ENCODE peak calls at places on chromosomes 16 and 17, in five cellular contexts. D, G, R, C and U are unnamed samples.

GRCh38 chr16:5381481-5381880 is 283.9 kb upstream of the EEF2KMT start:
- DNase-seq in C (no peak), D (no peak), G (no peak), R (no peak), U (no peak)

GRCh38 chr17:43754947-43755346 is 3.6 kb downstream of the SOST start:
- DNase-seq in C (no peak), R (no peak), G (no peak), D (no peak), U (no peak)

GRCh38 chr16:23466162-23466885 is 13.3 kb upstream of the COG7 start:
- DNase-seq in D (no peak), R (peak; percentile 73), C (no peak), G (no peak), U (peak; percentile 45)

GRCh38 chr16:69040144-69040909 is 65.1 kb upstream of the HAS3 start:
- DNase-seq in R (peak; percentile 47), D (peak; percentile 89), G (no peak), C (peak; percentile 49), U (peak; percentile 80)

GRCh38 chr17:49201481-49201927 is 8.9 kb downstream of the GNGT2 start:
- DNase-seq in D (no peak), C (no peak), G (no peak), R (no peak), U (peak; percentile 69)

GRCh38 chr17:66200685-66201092 is 8.8 kb upstream of the CEP112 start:
- DNase-seq in R (peak; percentile 89), C (peak; percentile 70), D (peak; percentile 87), G (no peak), U (peak; percentile 79)

GRCh38 chr17:9016941-9017552 is 4.3 kb upstream of the NTN1 start:
- DNase-seq in C (peak; percentile 72), D (no peak), G (no peak), R (no peak), U (no peak)

GRCh38 chr16:28915181-28915580 is 9.9 kb downstream of the RABEP2 start:
- DNase-seq in R (peak; percentile 41), G (no peak), C (no peak), D (no peak), U (peak; percentile 48)

GRCh38 chr17:65181237-65182061 is 44.3 kb downstream of the RGS9 start:
- DNase-seq in R (no peak), D (no peak), C (peak; percentile 22), G (peak; percentile 90), U (no peak)

GRCh38 chr16:86914850-86915717 is 336.7 kb downstream of the FOXL1 start:
- DNase-seq in C (no peak), G (no peak), R (no peak), D (peak; percentile 13), U (peak; percentile 88)

DNA sequence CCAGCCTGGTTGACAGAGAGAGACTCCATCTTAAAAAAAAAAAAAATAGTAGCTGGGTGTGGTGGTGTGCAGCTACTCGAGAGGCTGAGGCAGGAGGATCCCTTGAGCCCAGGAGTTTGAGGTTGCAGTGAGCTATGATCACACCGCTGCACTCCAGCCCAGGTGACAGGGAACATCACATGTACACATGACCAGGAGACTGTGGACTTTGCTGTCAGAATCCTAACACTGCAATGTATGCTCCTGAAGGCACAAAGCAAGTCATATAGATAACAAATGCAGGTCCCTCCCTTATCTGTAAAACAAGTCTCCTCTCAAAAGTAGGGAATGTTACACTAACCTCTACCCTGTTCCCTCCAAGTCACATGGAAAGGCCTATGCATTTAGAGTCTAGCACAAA is 48.6 kb downstream of the ARHGAP17 start:
- DNase-seq in G (no peak), D (no peak), R (no peak), C (no peak), U (no peak)
- TF ChIP-seq MYC in G (no peak), D (no peak), R (no peak), C (no peak), U (no peak)

DNA sequence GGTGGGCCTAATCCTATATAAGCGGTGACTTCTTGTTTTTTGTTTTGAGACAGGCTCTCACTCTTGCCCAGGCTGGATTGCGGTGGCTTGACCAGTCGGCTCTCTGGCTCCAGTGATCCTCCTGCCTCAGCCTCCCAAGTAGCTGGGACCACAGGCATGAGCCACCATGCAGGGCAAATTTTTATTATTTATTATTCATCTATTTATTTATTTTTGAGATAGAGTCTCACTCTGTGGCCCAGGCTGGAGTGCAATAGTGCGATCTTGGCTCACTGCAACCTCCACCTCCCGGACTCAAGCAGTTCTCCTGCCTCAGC is 4.7 kb upstream of the RNF213 start:
- DNase-seq in C (no peak), G (no peak), R (no peak), D (no peak), U (no peak)
- TF ChIP-seq MYC in C (no peak), G (no peak), R (no peak), D (no peak), U (no peak)

GRCh38 chr16:67186550-67186950 is 2.8 kb upstream of the MATCAP1 start:
- DNase-seq in C (no peak), D (no peak), R (no peak), G (no peak), U (no peak)
- TF ChIP-seq MYC in C (no peak), D (no peak), R (no peak), G (no peak), U (no peak)

DNA sequence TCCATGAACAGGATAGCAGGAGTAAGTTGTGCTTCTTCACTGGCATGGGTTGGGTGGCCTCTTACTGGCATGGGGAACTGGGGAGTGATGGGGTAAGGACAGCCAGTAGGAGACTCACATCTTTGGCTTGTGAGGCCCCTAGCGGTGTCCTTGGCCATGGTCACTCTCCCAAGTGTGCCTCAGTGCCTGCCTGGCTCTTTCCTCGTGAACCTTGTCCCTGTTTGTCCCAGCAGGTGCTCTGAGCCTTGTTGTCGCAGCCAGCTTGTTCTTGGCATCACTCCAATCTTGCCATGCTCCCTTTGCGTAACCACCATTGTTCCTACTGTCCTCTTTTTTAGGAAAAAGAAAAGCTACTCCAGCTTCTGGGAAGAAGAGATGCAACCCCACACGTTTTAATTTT is 53.6 kb upstream of the SDK2 start:
- DNase-seq in D (peak; percentile 76), G (no peak), R (no peak), C (no peak), U (no peak)
- TF ChIP-seq MYC in D (peak; percentile 49), G (no peak), R (no peak), C (no peak), U (no peak)

GRCh38 chr16:8607214-8607613 is 14.3 kb upstream of the METTL22 start:
- DNase-seq in D (no peak), R (no peak), C (no peak), G (no peak), U (no peak)

GRCh38 chr16:8614435-8615029 is 7.0 kb upstream of the METTL22 start:
- DNase-seq in D (no peak), C (no peak), R (no peak), G (no peak), U (no peak)

GRCh38 chr16:8611886-8612595 is 9.5 kb upstream of the METTL22 start:
- DNase-seq in R (no peak), G (no peak), C (no peak), D (no peak), U (no peak)

GRCh38 chr16:8605554-8605953 is 15.2 kb upstream of the TMEM114 start:
- DNase-seq in G (no peak), R (no peak), C (no peak), D (no peak), U (no peak)

DNA sequence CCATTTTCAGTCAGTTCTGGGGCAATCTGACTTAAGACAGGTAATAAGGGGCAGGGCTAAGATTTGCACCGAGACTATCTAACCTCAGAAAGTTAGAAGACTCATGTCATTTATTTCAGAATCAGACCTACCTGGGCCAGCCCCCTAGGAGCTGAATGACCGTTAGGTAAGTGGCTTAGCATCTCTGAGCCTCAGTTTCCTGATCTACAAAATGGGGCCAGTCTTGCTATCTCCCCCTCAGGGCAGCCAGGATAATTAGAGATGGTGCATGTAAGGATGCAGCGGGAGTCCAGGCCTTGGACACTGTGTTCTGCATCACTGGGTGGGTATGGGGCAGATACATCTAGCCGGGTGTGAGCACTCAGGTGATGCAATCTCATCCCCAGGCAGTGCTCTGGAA is 10.4 kb upstream of the METTL22 start:
- DNase-seq in C (no peak), D (no peak), R (no peak), G (no peak), U (no peak)
- TF ChIP-seq MYC in C (no peak), D (no peak), R (no peak), G (no peak), U (no peak)